ENCODE peak calls at places on chromosomes 16 and 17, in five cellular contexts. F, U, Z, H and T are unnamed samples.

GRCh38 chr16:33059206-33059605 is 134.8 kb upstream of the TP53TG3C start:
- DNase-seq in F (no peak), U (no peak), Z (no peak), H (no peak), T (no peak)

GRCh38 chr17:40034426-40035161 is 19.4 kb downstream of the CSF3 start:
- DNase-seq in F (no peak), U (no peak), Z (no peak), H (no peak), T (no peak)

GRCh38 chr16:4103741-4104140 is 12.5 kb downstream of the ADCY9 start:
- DNase-seq in F (no peak), U (no peak), Z (no peak), H (no peak), T (no peak)

GRCh38 chr17:83189673-83190385 is 110.4 kb downstream of the METRNL start:
- DNase-seq in F (no peak), U (no peak), Z (no peak), H (no peak), T (no peak)

GRCh38 chr16:8581923-8582580 is 8.3 kb downstream of the TMEM114 start:
- DNase-seq in F (no peak), U (no peak), Z (no peak), H (peak; percentile 34), T (no peak)

GRCh38 chr17:14489986-14490385 is 189.1 kb downstream of the HS3ST3B1 start:
- DNase-seq in F (no peak), U (no peak), Z (no peak), H (no peak), T (no peak)

GRCh38 chr17:43907425-43907981 is at the start of gene MPP2:
- DNase-seq in F (peak; percentile 95), U (no peak), Z (peak; percentile 71), H (peak; percentile 68), T (peak; percentile 80)

GRCh38 chr17:6457688-6458190 is 13.5 kb downstream of the PIMREG start:
- DNase-seq in F (no peak), U (no peak), Z (no peak), H (no peak), T (no peak)

GRCh38 chr17:4074831-4075495 is 67.9 kb downstream of the ZZEF1 start:
- DNase-seq in F (peak; percentile 44), U (no peak), Z (peak; percentile 66), H (peak; percentile 62), T (no peak)

GRCh38 chr17:45016823-45017222 is 34.6 kb downstream of the DCAKD start:
- DNase-seq in F (peak; percentile 41), U (no peak), Z (peak; percentile 50), H (peak; percentile 29), T (no peak)

GRCh38 chr17:77892469-77893143 is 65.9 kb upstream of the TNRC6C start:
- DNase-seq in F (peak; percentile 82), U (no peak), Z (no peak), H (no peak), T (peak; percentile 40)

GRCh38 chr17:80043963-80044362 is 7.5 kb downstream of the CCDC40 start:
- DNase-seq in F (no peak), U (no peak), Z (no peak), H (no peak), T (no peak)

GRCh38 chr17:40086150-40087044 is 14.0 kb downstream of the NR1D1 start:
- DNase-seq in F (peak; percentile 83), U (no peak), Z (peak; percentile 70), H (peak; percentile 77), T (peak; percentile 71)

GRCh38 chr17:76816590-76817135 is 51.5 kb upstream of the MGAT5B start:
- DNase-seq in F (peak; percentile 78), U (no peak), Z (peak; percentile 75), H (peak; percentile 94), T (peak; percentile 75)

DNA sequence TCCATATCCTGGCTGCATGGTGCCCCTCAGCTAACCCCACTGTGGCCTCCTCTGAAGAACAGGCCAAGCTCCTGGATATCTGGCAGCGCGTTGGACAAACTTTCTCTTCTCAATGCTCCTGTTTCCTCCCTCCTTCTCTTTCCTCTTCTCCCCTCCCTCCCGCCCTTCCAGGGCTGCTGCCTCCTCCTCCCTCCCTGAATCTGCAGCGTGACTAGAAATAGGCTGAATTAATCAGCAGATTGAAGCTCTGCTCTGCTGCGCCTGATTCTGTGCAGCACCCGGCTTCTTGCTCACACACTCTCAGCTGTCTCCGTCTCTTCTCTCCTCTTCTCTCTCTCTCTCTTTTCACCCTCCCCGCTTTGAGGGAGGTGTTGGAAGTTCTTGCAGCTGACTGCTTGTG is 19.8 kb downstream of the TMEM94 start:
- DNase-seq in F (no peak), U (no peak), Z (no peak), H (no peak), T (no peak)
- TF ChIP-seq CTCF in F (no peak), U (no peak), Z (no peak), H (no peak), T (no peak)

GRCh38 chr17:55420776-55421178 is 858 bp downstream of the MMD start:
- DNase-seq in F (peak; percentile 49), U (no peak), Z (no peak), H (peak; percentile 66), T (peak; percentile 57)
- TF ChIP-seq CTCF in F (no peak), U (no peak), Z (no peak), H (peak; percentile 38), T (no peak)

DNA sequence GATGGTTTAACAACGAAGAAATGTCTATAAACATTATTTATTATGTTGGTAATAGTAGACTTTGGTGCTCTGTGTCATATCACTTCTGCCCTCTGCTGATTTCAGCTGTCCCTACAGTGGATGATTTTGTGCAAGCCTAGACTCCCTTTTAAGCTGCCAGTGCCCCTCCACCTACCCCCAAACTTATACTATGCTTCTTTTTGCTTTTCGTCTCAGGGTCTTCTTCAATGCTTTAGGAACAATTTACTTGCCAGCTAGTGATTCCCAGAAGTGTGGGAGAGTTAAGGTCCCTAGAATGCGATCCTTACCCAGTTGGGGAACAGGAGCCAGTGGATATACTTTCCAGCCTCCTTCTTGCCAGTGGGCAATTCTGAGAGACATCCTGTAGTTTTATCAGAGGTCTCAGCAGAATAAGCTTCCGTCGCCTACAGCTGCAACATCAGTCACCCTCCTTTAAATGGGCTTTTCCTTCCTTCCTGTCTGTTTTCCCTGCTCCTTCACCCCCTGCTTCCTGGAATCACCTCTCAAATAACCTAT is 4.1 kb downstream of the ICAM2 start:
- DNase-seq in F (no peak), U (no peak), Z (no peak), H (peak; percentile 49), T (no peak)
- TF ChIP-seq CTCF in F (peak; percentile 15), U (no peak), Z (peak; percentile 31), H (peak; percentile 82), T (peak; percentile 32)

DNA sequence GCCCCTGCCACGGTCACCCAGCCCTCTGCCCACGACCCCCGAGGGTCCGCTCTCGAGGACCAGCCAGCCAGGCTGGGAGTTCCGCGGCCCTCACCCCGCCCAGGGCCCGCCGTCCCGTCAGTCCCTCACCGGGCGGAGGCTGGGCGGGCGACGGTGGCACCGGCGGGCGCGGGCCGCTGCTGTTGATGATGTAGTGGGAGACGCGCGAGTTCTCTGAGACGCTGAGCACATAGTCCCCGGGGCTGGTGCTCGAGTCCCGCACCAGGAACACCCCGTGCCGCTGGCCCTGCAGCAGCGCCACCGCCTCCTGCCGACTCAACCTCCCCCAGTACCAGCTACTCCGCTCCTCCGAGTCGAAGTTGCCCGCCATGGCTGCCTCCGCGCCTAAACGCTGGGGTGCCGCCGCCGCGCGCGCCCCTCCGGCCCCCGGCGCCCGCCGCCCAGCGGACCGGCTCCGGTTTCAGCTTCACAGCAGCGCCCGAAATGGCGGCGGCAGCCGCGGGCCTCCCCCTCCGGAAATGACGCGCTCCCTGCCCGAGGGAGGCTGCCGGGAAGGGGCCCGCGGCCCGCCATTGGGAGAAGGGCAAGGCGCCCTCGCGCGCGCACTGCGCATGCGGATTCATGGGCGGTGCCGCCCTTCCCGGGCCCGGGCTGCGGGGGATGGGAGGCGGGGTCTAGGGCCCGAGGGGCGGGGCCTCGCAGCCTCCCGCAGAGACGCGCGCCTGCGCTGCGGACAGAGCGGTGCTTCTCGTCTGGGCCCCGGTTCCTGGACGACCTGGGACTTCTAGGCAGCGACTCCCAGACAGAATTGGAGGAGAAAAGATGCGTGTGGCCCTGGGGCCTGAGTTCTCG is at the start of gene CRK:
- DNase-seq in F (peak; percentile 99), U (peak; percentile 73), Z (peak; percentile 96), H (peak; percentile 98), T (peak; percentile 96)
- TF ChIP-seq CTCF in F (no peak), U (no peak), Z (no peak), H (no peak), T (no peak)

GRCh38 chr17:47715669-47716325 is 17.2 kb upstream of the TBX21 start:
- DNase-seq in F (no peak), U (no peak), Z (no peak), H (no peak), T (no peak)

GRCh38 chr17:47718634-47719405 is 14.2 kb upstream of the TBX21 start:
- DNase-seq in F (no peak), U (no peak), Z (no peak), H (no peak), T (peak; percentile 39)

GRCh38 chr17:47716381-47716780 is 16.7 kb upstream of the TBX21 start:
- DNase-seq in F (no peak), U (no peak), Z (no peak), H (no peak), T (peak; percentile 56)

GRCh38 chr17:47717845-47718621 is 15.0 kb upstream of the TBX21 start:
- DNase-seq in F (no peak), U (no peak), Z (no peak), H (no peak), T (peak; percentile 54)

GRCh38 chr17:47717261-47717697 is 15.8 kb upstream of the TBX21 start:
- DNase-seq in F (no peak), U (no peak), Z (no peak), H (no peak), T (peak; percentile 80)
- TF ChIP-seq CTCF in F (peak; percentile 42), U (no peak), Z (peak; percentile 27), H (peak; percentile 25), T (peak; percentile 63)

GRCh38 chr16:14400285-14400977 is 229.6 kb downstream of the PARN start:
- DNase-seq in F (no peak), U (no peak), Z (no peak), H (no peak), T (no peak)

GRCh38 chr16:14398014-14398717 is 231.9 kb downstream of the PARN start:
- DNase-seq in F (no peak), U (no peak), Z (peak; percentile 37), H (no peak), T (no peak)

GRCh38 chr16:14394834-14395233 is 235.2 kb downstream of the PARN start:
- DNase-seq in F (no peak), U (no peak), Z (no peak), H (no peak), T (no peak)

GRCh38 chr16:14401839-14402115 is 228.3 kb downstream of the PARN start:
- DNase-seq in F (no peak), U (no peak), Z (peak; percentile 38), H (no peak), T (no peak)

DNA sequence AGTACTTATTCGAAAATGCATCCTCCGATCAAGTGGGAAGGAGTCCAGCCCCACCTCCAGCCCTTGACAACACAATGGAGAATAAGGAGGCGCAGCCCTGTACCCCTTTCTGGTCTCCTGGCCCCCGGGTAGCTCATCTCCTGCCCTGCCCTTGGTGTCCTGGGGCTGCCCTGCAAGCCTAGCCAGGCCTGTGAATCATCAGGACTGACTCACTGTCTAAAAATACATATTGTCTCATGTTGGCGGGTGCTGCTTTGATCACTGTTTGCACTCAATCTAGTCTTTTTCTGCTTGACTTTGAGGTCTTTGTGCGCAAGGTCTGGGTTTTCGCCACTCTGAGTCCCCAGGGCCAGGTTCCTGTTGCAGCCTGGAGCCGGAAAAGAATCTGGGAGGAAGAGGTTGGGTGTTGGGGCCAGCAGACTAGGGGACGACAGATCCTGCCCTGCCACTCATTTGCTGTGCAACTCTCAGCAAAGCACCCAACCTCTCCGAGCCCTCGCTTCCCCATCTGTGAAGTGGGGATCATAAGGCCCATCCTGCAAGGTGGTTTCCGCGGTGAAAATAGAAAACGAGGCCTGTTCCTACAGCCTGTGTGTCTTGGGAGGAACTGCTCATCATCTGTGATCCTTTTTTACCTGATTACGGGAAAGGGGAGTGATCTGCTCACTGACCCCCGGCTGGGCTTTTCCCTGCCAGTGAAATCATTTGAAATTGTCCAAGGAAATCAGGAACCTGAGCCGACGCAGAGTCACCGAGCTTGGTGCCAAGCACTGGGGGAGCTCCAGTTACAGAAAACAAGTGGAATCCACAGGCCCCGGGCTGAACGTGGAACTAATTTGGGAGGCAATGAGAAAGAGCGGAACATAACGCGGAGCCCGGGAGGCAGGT is 230.4 kb downstream of the PARN start:
- DNase-seq in F (peak; percentile 24), U (peak; percentile 57), Z (peak; percentile 92), H (no peak), T (peak; percentile 2)
- TF ChIP-seq CTCF in F (no peak), U (no peak), Z (peak; percentile 10), H (no peak), T (no peak)